ENCODE peak calls at places on chromosomes 1 and 21, in seven cellular contexts. P, K, A, Y, X, G and C are unnamed samples.

GRCh38 chr1:167161242-167161641 is 59.4 kb upstream of the POU2F1 start:
- DNase-seq in P (no peak), K (no peak), A (peak), Y (no peak), X (no peak), G (no peak), C (peak)

GRCh38 chr1:162676087-162676486 is 43.8 kb downstream of the DDR2 start:
- DNase-seq in P (no peak), K (peak), A (no peak), Y (no peak), X (peak), G (no peak), C (no peak)

GRCh38 chr1:8090241-8090702 is 64.2 kb upstream of the ERRFI1 start:
- DNase-seq in P (no peak), K (peak), A (no peak), Y (no peak), X (peak), G (no peak), C (no peak)

GRCh38 chr1:204935155-204935554 is 64.5 kb downstream of the NFASC start:
- DNase-seq in P (no peak), K (no peak), A (no peak), Y (no peak), X (no peak), G (no peak), C (no peak)

GRCh38 chr1:26434161-26434752 is 2.1 kb downstream of the DHDDS start:
- DNase-seq in P (no peak), K (no peak), A (no peak), Y (no peak), X (no peak), G (no peak), C (no peak)

GRCh38 chr1:30300669-30301068 is 422.7 kb downstream of the MATN1 start:
- DNase-seq in P (no peak), K (no peak), A (no peak), Y (no peak), X (no peak), G (no peak), C (peak)

GRCh38 chr21:36589352-36589971 is 109.5 kb upstream of the SIM2 start:
- DNase-seq in P (no peak), K (peak), A (peak), Y (peak), X (peak), G (no peak), C (peak)

GRCh38 chr1:15802234-15802965 is 5.0 kb downstream of the UQCRHL start:
- DNase-seq in P (no peak), K (peak), A (no peak), Y (no peak), X (no peak), G (no peak), C (peak)

GRCh38 chr1:184643661-184644060 is 111.0 kb downstream of the EDEM3 start:
- DNase-seq in P (no peak), K (no peak), A (no peak), Y (no peak), X (no peak), G (no peak), C (no peak)

GRCh38 chr1:65264197-65264929 is 45.0 kb upstream of the DNAJC6 start:
- DNase-seq in P (no peak), K (peak), A (no peak), Y (peak), X (peak), G (no peak), C (peak)

GRCh38 chr1:169047074-169047473 is 59.4 kb upstream of the ATP1B1 start:
- DNase-seq in P (no peak), K (no peak), A (no peak), Y (no peak), X (no peak), G (no peak), C (no peak)

GRCh38 chr1:225424562-225425210 is 3.2 kb downstream of the LBR start:
- DNase-seq in P (no peak), K (peak), A (no peak), Y (no peak), X (peak), G (no peak), C (peak)

GRCh38 chr1:232629250-232630046 is 485 bp downstream of the SIPA1L2 start:
- DNase-seq in P (no peak), K (no peak), A (peak), Y (peak), X (peak), G (no peak), C (peak)

GRCh38 chr1:237701534-237701933 is 189.2 kb downstream of the ZP4 start:
- DNase-seq in P (no peak), K (no peak), A (no peak), Y (no peak), X (no peak), G (no peak), C (no peak)

GRCh38 chr1:169160845-169161511 is 54.5 kb downstream of the ATP1B1 start:
- DNase-seq in P (no peak), K (peak), A (no peak), Y (no peak), X (peak), G (no peak), C (no peak)

GRCh38 chr1:184299076-184299790 is 87.6 kb upstream of the C1orf21 start:
- DNase-seq in P (no peak), K (peak), A (peak), Y (no peak), X (peak), G (no peak), C (no peak)

GRCh38 chr1:109475261-109475660 is 8.4 kb upstream of the ATXN7L2 start:
- DNase-seq in P (no peak), K (no peak), A (no peak), Y (peak), X (no peak), G (no peak), C (no peak)

GRCh38 chr21:33685613-33686197 is 43.4 kb downstream of the ITSN1 start:
- DNase-seq in P (no peak), K (peak), A (no peak), Y (no peak), X (peak), G (no peak), C (peak)

GRCh38 chr1:60287536-60287935 is 214.0 kb upstream of the C1orf87 start:
- DNase-seq in P (no peak), K (no peak), A (no peak), Y (no peak), X (no peak), G (no peak), C (no peak)

GRCh38 chr1:33468972-33469371 is 3.5 kb upstream of the ZSCAN20 start:
- DNase-seq in P (no peak), K (no peak), A (no peak), Y (no peak), X (no peak), G (no peak), C (no peak)

GRCh38 chr1:21913763-21914162 is 23.3 kb downstream of the HSPG2 start:
- DNase-seq in P (no peak), K (no peak), A (no peak), Y (no peak), X (no peak), G (no peak), C (no peak)

GRCh38 chr1:14321413-14321812 is 277.1 kb upstream of the KAZN start:
- DNase-seq in P (no peak), K (no peak), A (no peak), Y (no peak), X (no peak), G (no peak), C (no peak)

GRCh38 chr21:40254540-40255455 is 387.6 kb downstream of the PCP4 start:
- DNase-seq in P (no peak), K (no peak), A (no peak), Y (no peak), X (no peak), G (no peak), C (no peak)

GRCh38 chr1:155008015-155008941 is 5.7 kb downstream of the ZBTB7B start:
- DNase-seq in P (no peak), K (no peak), A (no peak), Y (no peak), X (no peak), G (no peak), C (peak)

GRCh38 chr1:212291505-212292134 is 6.4 kb downstream of the PPP2R5A start:
- DNase-seq in P (peak), K (peak), A (no peak), Y (no peak), X (peak), G (no peak), C (peak)

GRCh38 chr1:204728456-204728855 is 42.9 kb upstream of the LRRN2 start:
- DNase-seq in P (no peak), K (no peak), A (no peak), Y (no peak), X (no peak), G (no peak), C (no peak)

GRCh38 chr21:36135391-36136094 is 664 bp downstream of the CBR3 start:
- DNase-seq in P (no peak), K (peak), A (peak), Y (peak), X (peak), G (no peak), C (peak)

GRCh38 chr1:59151387-59151761 is 145.5 kb upstream of the FGGY start:
- DNase-seq in P (no peak), K (no peak), A (no peak), Y (no peak), X (no peak), G (no peak), C (no peak)

GRCh38 chr1:42423621-42424200 is 32.1 kb downstream of the ZMYND12 start:
- DNase-seq in P (no peak), K (no peak), A (peak), Y (no peak), X (no peak), G (no peak), C (no peak)

GRCh38 chr1:22889213-22889827 is 83.3 kb downstream of the LACTBL1 start:
- DNase-seq in P (no peak), K (peak), A (no peak), Y (no peak), X (peak), G (no peak), C (peak)

GRCh38 chr1:26459148-26459547 is 13.1 kb upstream of the HMGN2 start:
- DNase-seq in P (no peak), K (no peak), A (no peak), Y (no peak), X (no peak), G (no peak), C (no peak)

GRCh38 chr1:26096471-26096870 is 15.2 kb upstream of the PDIK1L start:
- DNase-seq in P (no peak), K (no peak), A (no peak), Y (no peak), X (no peak), G (no peak), C (no peak)

GRCh38 chr1:161220002-161220401 is 3.4 kb downstream of the APOA2 start:
- DNase-seq in P (no peak), K (no peak), A (no peak), Y (no peak), X (no peak), G (no peak), C (no peak)

GRCh38 chr1:147504801-147505303 is 36.4 kb upstream of the BCL9 start:
- DNase-seq in P (peak), K (peak), A (peak), Y (peak), X (peak), G (no peak), C (peak)

GRCh38 chr1:215636258-215636965 is 69.3 kb downstream of the KCTD3 start:
- DNase-seq in P (no peak), K (peak), A (peak), Y (no peak), X (no peak), G (no peak), C (no peak)

GRCh38 chr1:38090796-38091195 is 44.2 kb upstream of the POU3F1 start:
- DNase-seq in P (no peak), K (no peak), A (no peak), Y (no peak), X (no peak), G (no peak), C (no peak)

GRCh38 chr1:38094711-38095336 is 48.2 kb upstream of the POU3F1 start:
- DNase-seq in P (no peak), K (no peak), A (no peak), Y (no peak), X (no peak), G (no peak), C (no peak)

GRCh38 chr1:38089712-38090360 is 43.2 kb upstream of the POU3F1 start:
- DNase-seq in P (no peak), K (no peak), A (no peak), Y (no peak), X (no peak), G (no peak), C (no peak)

GRCh38 chr1:38093569-38094520 is 47.3 kb upstream of the POU3F1 start:
- DNase-seq in P (no peak), K (no peak), A (no peak), Y (no peak), X (no peak), G (no peak), C (no peak)

DNA sequence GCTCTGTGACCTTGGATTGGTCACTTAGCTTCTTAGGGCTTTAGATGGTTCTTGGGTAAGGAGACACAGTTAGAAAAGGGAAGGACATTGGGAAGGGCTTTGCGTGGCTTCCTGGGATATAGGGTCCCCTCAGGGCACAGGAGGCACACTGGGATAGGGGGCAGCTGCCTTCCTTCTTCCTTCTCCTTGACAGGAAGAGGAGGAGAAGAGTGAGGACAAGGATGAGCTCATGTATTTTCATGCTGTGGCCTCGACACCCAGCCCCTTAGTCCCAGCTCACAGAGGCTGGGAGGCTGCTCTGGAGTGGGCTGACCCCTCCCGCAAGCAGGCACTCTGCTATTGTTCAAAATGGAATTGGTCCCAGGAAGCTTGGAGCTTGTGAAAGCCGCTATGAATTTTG is 45.7 kb upstream of the POU3F1 start:
- DNase-seq in P (no peak), K (no peak), A (no peak), Y (no peak), X (no peak), G (no peak), C (peak)
- H2BK120ac ChIP-seq in P (no peak), K (no peak), A (no peak), Y (no peak), X (no peak), G (no peak), C (no peak)

GRCh38 chr1:28900562-28900961 is 13.8 kb upstream of the EPB41 start:
- DNase-seq in P (no peak), K (no peak), A (no peak), Y (no peak), X (no peak), G (no peak), C (no peak)
- H2BK120ac ChIP-seq in P (no peak), K (no peak), A (no peak), Y (no peak), X (no peak), G (no peak), C (no peak)

GRCh38 chr1:18557621-18558465 is 72.8 kb upstream of the PAX7 start:
- DNase-seq in P (peak), K (no peak), A (no peak), Y (peak), X (no peak), G (peak), C (peak)
- H2BK120ac ChIP-seq in P (no peak), K (no peak), A (no peak), Y (no peak), X (no peak), G (peak), C (no peak)

GRCh38 chr1:94456736-94457135 is 38.5 kb downstream of the ABCD3 start:
- DNase-seq in P (no peak), K (peak), A (no peak), Y (no peak), X (no peak), G (no peak), C (no peak)

GRCh38 chr1:94463765-94464330 is 45.7 kb downstream of the ABCD3 start:
- DNase-seq in P (no peak), K (peak), A (peak), Y (no peak), X (peak), G (no peak), C (peak)

GRCh38 chr1:94463056-94463764 is 45.0 kb downstream of the ABCD3 start:
- DNase-seq in P (no peak), K (no peak), A (no peak), Y (no peak), X (no peak), G (no peak), C (no peak)

DNA sequence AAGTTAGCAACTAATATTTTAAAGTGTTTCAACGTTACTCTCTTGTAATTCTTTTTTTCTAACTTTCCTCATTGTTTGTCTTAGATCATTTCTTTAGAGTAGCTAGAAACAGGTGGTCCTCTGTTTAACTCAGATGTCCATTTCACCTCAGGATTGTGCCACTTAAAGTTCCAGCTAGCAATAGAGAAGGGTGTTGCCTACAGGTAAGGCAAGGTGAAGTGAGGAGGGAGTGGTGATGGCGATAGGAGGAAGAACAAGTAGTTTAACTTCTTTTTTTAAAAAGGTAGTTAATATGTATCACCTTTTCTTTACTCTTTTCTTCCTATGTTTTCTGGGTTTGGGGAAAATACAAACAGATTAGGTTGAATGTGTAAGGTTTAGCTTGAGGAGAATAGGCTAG is 44.4 kb downstream of the ABCD3 start:
- DNase-seq in P (no peak), K (no peak), A (no peak), Y (no peak), X (no peak), G (no peak), C (no peak)
- H2BK120ac ChIP-seq in P (no peak), K (no peak), A (no peak), Y (no peak), X (no peak), G (no peak), C (no peak)

GRCh38 chr1:11879311-11880180 is 20.8 kb upstream of the NPPB start:
- DNase-seq in P (no peak), K (no peak), A (no peak), Y (no peak), X (no peak), G (no peak), C (no peak)
- H2BK120ac ChIP-seq in P (no peak), K (no peak), A (no peak), Y (no peak), X (no peak), G (no peak), C (no peak)

GRCh38 chr21:32301596-32301995 is 2.9 kb downstream of the MRAP start:
- DNase-seq in P (no peak), K (no peak), A (no peak), Y (no peak), X (no peak), G (no peak), C (no peak)
- H2BK120ac ChIP-seq in P (no peak), K (no peak), A (no peak), Y (no peak), X (no peak), G (no peak), C (no peak)

GRCh38 chr1:44292641-44293040 is 62.4 kb downstream of the ERI3 start:
- DNase-seq in P (no peak), K (no peak), A (no peak), Y (no peak), X (no peak), G (no peak), C (no peak)
- H2BK120ac ChIP-seq in P (no peak), K (no peak), A (no peak), Y (no peak), X (no peak), G (no peak), C (no peak)

GRCh38 chr1:61973100-61973837 is 221.4 kb upstream of the L1TD1 start:
- DNase-seq in P (no peak), K (no peak), A (peak), Y (no peak), X (no peak), G (no peak), C (no peak)

GRCh38 chr1:61975621-61976020 is 219.0 kb upstream of the L1TD1 start:
- DNase-seq in P (no peak), K (no peak), A (peak), Y (no peak), X (no peak), G (no peak), C (peak)

GRCh38 chr1:61978866-61979265 is 215.8 kb upstream of the L1TD1 start:
- DNase-seq in P (no peak), K (no peak), A (no peak), Y (no peak), X (no peak), G (no peak), C (no peak)

GRCh38 chr1:61979729-61980128 is 214.9 kb upstream of the L1TD1 start:
- DNase-seq in P (no peak), K (no peak), A (no peak), Y (no peak), X (no peak), G (no peak), C (peak)

GRCh38 chr1:61976566-61976965 is 218.1 kb upstream of the L1TD1 start:
- DNase-seq in P (no peak), K (no peak), A (no peak), Y (no peak), X (no peak), G (no peak), C (no peak)
- H2BK120ac ChIP-seq in P (no peak), K (no peak), A (no peak), Y (no peak), X (no peak), G (no peak), C (no peak)